ENCODE peak calls at places on chromosomes 6 and 20, in eight cellular contexts. J is HFFc6; X is AG08396; L is fibroblast of pulmonary artery; Z is SK-N-DZ; O is Right ventricle myocardium superior; V is stimulated activated effector memory CD8-positive, alpha-beta T cell treated with anti-CD3 and anti-CD28 coated beads, Interleukin-12 subunit alpha, Interleukin-12 subunit beta, amount 100 ng/mL, for 72 hours; C is left colon. P is an unnamed sample.

GRCh38 chr6:112243861-112244415 is 10.4 kb downstream of the LAMA4 start:
- DNase-seq in J (no peak), X (no peak), L (no peak), Z (no peak), O (no peak), V (no peak), C (no peak), P (no peak)

GRCh38 chr6:108277295-108277694 is 16.5 kb upstream of the SNX3 start:
- DNase-seq in J (no peak), X (no peak), L (no peak), Z (no peak), O (no peak), V (no peak), C (no peak), P (no peak)

GRCh38 chr6:42696526-42697267 is 25.7 kb downstream of the PRPH2 start:
- DNase-seq in J (peak; percentile 67), X (peak; percentile 80), L (peak; percentile 62), Z (no peak), O (no peak), V (no peak), C (no peak), P (peak; percentile 72)

GRCh38 chr6:3230275-3231212 is 3.1 kb upstream of the TUBB2B start:
- DNase-seq in J (peak; percentile 38), X (no peak), L (peak; percentile 25), Z (peak; percentile 73), O (no peak), V (no peak), C (no peak), P (peak; percentile 46)

GRCh38 chr6:30646450-30647038 is 389 bp upstream of the C6orf136 start:
- DNase-seq in J (peak; percentile 87), X (peak; percentile 99), L (peak; percentile 94), Z (peak; percentile 24), O (peak; percentile 97), V (no peak), C (peak; percentile 41), P (no peak)

GRCh38 chr6:32700391-32701040 is 34.1 kb upstream of the HLA-DQB1 start:
- DNase-seq in J (peak; percentile 44), X (peak; percentile 39), L (peak; percentile 80), Z (peak; percentile 61), O (no peak), V (no peak), C (no peak), P (peak; percentile 25)

GRCh38 chr6:7262037-7262461 is 51.0 kb downstream of the SSR1 start:
- DNase-seq in J (no peak), X (no peak), L (no peak), Z (no peak), O (peak; percentile 64), V (no peak), C (peak; percentile 70), P (no peak)

GRCh38 chr6:85920782-85921181 is 278.1 kb upstream of the SYNCRIP start:
- DNase-seq in J (no peak), X (no peak), L (no peak), Z (no peak), O (peak; percentile 66), V (no peak), C (no peak), P (no peak)

GRCh38 chr20:48015943-48016723 is 230.9 kb upstream of the SULF2 start:
- DNase-seq in J (no peak), X (no peak), L (peak; percentile 96), Z (no peak), O (no peak), V (no peak), C (no peak), P (peak; percentile 100)

GRCh38 chr6:138105880-138106664 is 1.1 kb downstream of the PERP start:
- DNase-seq in J (no peak), X (no peak), L (no peak), Z (no peak), O (no peak), V (no peak), C (no peak), P (peak; percentile 6)

GRCh38 chr6:79824231-79824630 is 123.1 kb downstream of the ELOVL4 start:
- DNase-seq in J (no peak), X (no peak), L (peak; percentile 5), Z (no peak), O (no peak), V (no peak), C (no peak), P (no peak)

GRCh38 chr6:31272431-31272830 is 539 bp upstream of the HLA-C start:
- DNase-seq in J (no peak), X (no peak), L (peak; percentile 7), Z (no peak), O (no peak), V (no peak), C (no peak), P (no peak)

GRCh38 chr6:165071906-165072305 is 237.5 kb downstream of the C6orf118 start:
- DNase-seq in J (no peak), X (no peak), L (no peak), Z (no peak), O (no peak), V (no peak), C (no peak), P (no peak)